ENCODE peak calls at places on chromosomes 7 and 10, in ten cellular contexts. One of them, this sample, is unnamed.

GRCh38 chr10:85138046-85138445 is 809.7 kb downstream of the CCSER2 start:
- DNase-seq in AG10803: no peak
- DNase-seq in IMR-90: no peak
- DNase-seq in choroid plexus epithelial cell: no peak
- DNase-seq in fibroblast of lung: no peak
- DNase-seq in stimulated activated CD4-positive, alpha-beta T cell treated with anti-CD3 and anti-CD28 coated beads, Interleukin-4, amount 100 ng/mL, for 24 hours: no peak
- DNase-seq in astrocyte of the cerebellum: no peak
- DNase-seq in astrocyte: no peak
- DNase-seq in pulmonary artery endothelial cell: no peak
- DNase-seq in small intestine: no peak
- DNase-seq in this sample: no peak

GRCh38 chr7:95608344-95609173 is 12.2 kb upstream of the PDK4 start:
- DNase-seq in astrocyte of the cerebellum: peak; percentile 63
- DNase-seq in AG10803: peak; percentile 98
- DNase-seq in stimulated activated CD4-positive, alpha-beta T cell treated with anti-CD3 and anti-CD28 coated beads, Interleukin-4, amount 100 ng/mL, for 24 hours: no peak
- DNase-seq in fibroblast of lung: peak; percentile 100
- DNase-seq in IMR-90: peak; percentile 93
- DNase-seq in choroid plexus epithelial cell: peak; percentile 100
- DNase-seq in small intestine: peak; percentile 100
- DNase-seq in pulmonary artery endothelial cell: peak; percentile 87
- DNase-seq in astrocyte: peak; percentile 77
- DNase-seq in this sample: peak; percentile 95

GRCh38 chr10:132368881-132369635 is 27.9 kb upstream of the PWWP2B start:
- DNase-seq in fibroblast of lung: no peak
- DNase-seq in pulmonary artery endothelial cell: no peak
- DNase-seq in IMR-90: peak; percentile 69
- DNase-seq in astrocyte of the cerebellum: no peak
- DNase-seq in astrocyte: peak; percentile 38
- DNase-seq in choroid plexus epithelial cell: no peak
- DNase-seq in small intestine: no peak
- DNase-seq in AG10803: peak; percentile 95
- DNase-seq in stimulated activated CD4-positive, alpha-beta T cell treated with anti-CD3 and anti-CD28 coated beads, Interleukin-4, amount 100 ng/mL, for 24 hours: no peak
- DNase-seq in this sample: no peak

GRCh38 chr7:42107484-42107883 is 129.5 kb downstream of the GLI3 start:
- DNase-seq in choroid plexus epithelial cell: peak; percentile 22
- DNase-seq in stimulated activated CD4-positive, alpha-beta T cell treated with anti-CD3 and anti-CD28 coated beads, Interleukin-4, amount 100 ng/mL, for 24 hours: no peak
- DNase-seq in AG10803: peak; percentile 84
- DNase-seq in astrocyte: peak; percentile 18
- DNase-seq in pulmonary artery endothelial cell: no peak
- DNase-seq in small intestine: no peak
- DNase-seq in astrocyte of the cerebellum: no peak
- DNase-seq in IMR-90: no peak
- DNase-seq in fibroblast of lung: peak; percentile 32
- DNase-seq in this sample: peak; percentile 42

GRCh38 chr10:33783557-33783956 is 449.1 kb upstream of the NRP1 start:
- DNase-seq in pulmonary artery endothelial cell: no peak
- DNase-seq in IMR-90: no peak
- DNase-seq in astrocyte of the cerebellum: no peak
- DNase-seq in choroid plexus epithelial cell: no peak
- DNase-seq in fibroblast of lung: no peak
- DNase-seq in AG10803: no peak
- DNase-seq in astrocyte: no peak
- DNase-seq in stimulated activated CD4-positive, alpha-beta T cell treated with anti-CD3 and anti-CD28 coated beads, Interleukin-4, amount 100 ng/mL, for 24 hours: no peak
- DNase-seq in small intestine: no peak
- DNase-seq in this sample: no peak

GRCh38 chr7:10779465-10780399 is 193.9 kb upstream of the PHF14 start:
- DNase-seq in choroid plexus epithelial cell: no peak
- DNase-seq in astrocyte: no peak
- DNase-seq in astrocyte of the cerebellum: no peak
- DNase-seq in IMR-90: no peak
- DNase-seq in stimulated activated CD4-positive, alpha-beta T cell treated with anti-CD3 and anti-CD28 coated beads, Interleukin-4, amount 100 ng/mL, for 24 hours: no peak
- DNase-seq in pulmonary artery endothelial cell: no peak
- DNase-seq in AG10803: no peak
- DNase-seq in fibroblast of lung: no peak
- DNase-seq in small intestine: no peak
- DNase-seq in this sample: no peak

GRCh38 chr7:30028749-30029635 is 780 bp downstream of the PLEKHA8 start:
- DNase-seq in AG10803: peak; percentile 44
- DNase-seq in astrocyte of the cerebellum: no peak
- DNase-seq in small intestine: peak; percentile 85
- DNase-seq in choroid plexus epithelial cell: peak; percentile 36
- DNase-seq in stimulated activated CD4-positive, alpha-beta T cell treated with anti-CD3 and anti-CD28 coated beads, Interleukin-4, amount 100 ng/mL, for 24 hours: peak; percentile 23
- DNase-seq in pulmonary artery endothelial cell: no peak
- DNase-seq in astrocyte: peak; percentile 27
- DNase-seq in fibroblast of lung: peak; percentile 32
- DNase-seq in IMR-90: peak; percentile 19
- DNase-seq in this sample: peak; percentile 55

GRCh38 chr10:14365231-14365744 is 34.6 kb upstream of the FRMD4A start:
- DNase-seq in astrocyte of the cerebellum: no peak
- DNase-seq in pulmonary artery endothelial cell: no peak
- DNase-seq in choroid plexus epithelial cell: no peak
- DNase-seq in IMR-90: peak; percentile 17
- DNase-seq in astrocyte: no peak
- DNase-seq in fibroblast of lung: no peak
- DNase-seq in small intestine: no peak
- DNase-seq in stimulated activated CD4-positive, alpha-beta T cell treated with anti-CD3 and anti-CD28 coated beads, Interleukin-4, amount 100 ng/mL, for 24 hours: no peak
- DNase-seq in AG10803: no peak
- DNase-seq in this sample: no peak

This sample was measured in hepatocyte.